ENCODE peak calls at places on chromosome 14, in eight cellular contexts. X, P, K, S, E, I, M and G are unnamed samples.
A peak's percentile ranks its signal among the peaks of the same experiment; 100 is the strongest.

GRCh38 chr14:99531221-99532096 is 50.2 kb downstream of the CCNK start:
- DNase-seq in X (no peak), P (no peak), K (no peak), S (no peak), E (no peak), I (no peak), M (no peak), G (no peak)

GRCh38 chr14:36941783-36942521 is 230.5 kb downstream of the SLC25A21 start:
- DNase-seq in X (peak; percentile 78), P (peak; percentile 75), K (peak; percentile 2), S (peak; percentile 56), E (peak; percentile 86), I (peak; percentile 45), M (peak; percentile 76), G (peak; percentile 77)

GRCh38 chr14:68674538-68675232 is 118.2 kb downstream of the ZFP36L1 start:
- DNase-seq in X (no peak), P (no peak), K (no peak), S (no peak), E (no peak), I (no peak), M (no peak), G (no peak)

GRCh38 chr14:33908540-33909223 is 42.2 kb downstream of the EGLN3 start:
- DNase-seq in X (no peak), P (peak; percentile 7), K (no peak), S (no peak), E (no peak), I (no peak), M (no peak), G (no peak)

GRCh38 chr14:66306101-66306500 is 180.1 kb upstream of the CCDC196 start:
- DNase-seq in X (no peak), P (no peak), K (no peak), S (no peak), E (no peak), I (no peak), M (no peak), G (no peak)

GRCh38 chr14:100867631-100868315 is 35.7 kb downstream of the RTL1 start:
- DNase-seq in X (peak; percentile 67), P (no peak), K (no peak), S (no peak), E (no peak), I (peak; percentile 24), M (no peak), G (no peak)

GRCh38 chr14:68449565-68450295 is 343.1 kb downstream of the ZFP36L1 start:
- DNase-seq in X (no peak), P (no peak), K (no peak), S (no peak), E (no peak), I (no peak), M (no peak), G (no peak)

GRCh38 chr14:33914676-33915516 is 36.0 kb downstream of the EGLN3 start:
- DNase-seq in X (no peak), P (peak; percentile 76), K (no peak), S (no peak), E (no peak), I (no peak), M (peak; percentile 64), G (peak; percentile 33)

GRCh38 chr14:75806247-75806876 is 145.3 kb downstream of the TTLL5 start:
- DNase-seq in X (no peak), P (no peak), K (no peak), S (no peak), E (no peak), I (no peak), M (no peak), G (no peak)

GRCh38 chr14:38127784-38128183 is 79.9 kb upstream of the SSTR1 start:
- DNase-seq in X (no peak), P (no peak), K (no peak), S (no peak), E (no peak), I (no peak), M (no peak), G (no peak)

GRCh38 chr14:61406670-61407069 is 85.3 kb downstream of the PRKCH start:
- DNase-seq in X (no peak), P (no peak), K (no peak), S (no peak), E (no peak), I (no peak), M (no peak), G (no peak)

GRCh38 chr14:100486025-100486828 is 101.0 kb downstream of the BEGAIN start:
- DNase-seq in X (no peak), P (peak; percentile 35), K (peak; percentile 74), S (no peak), E (peak; percentile 66), I (peak; percentile 85), M (peak; percentile 72), G (peak; percentile 45)

GRCh38 chr14:86858043-86858442 is 1134.9 kb downstream of the GALC start:
- DNase-seq in X (no peak), P (no peak), K (no peak), S (no peak), E (no peak), I (no peak), M (no peak), G (no peak)

GRCh38 chr14:72146241-72146640 is 214.0 kb downstream of the RGS6 start:
- DNase-seq in X (no peak), P (no peak), K (no peak), S (no peak), E (no peak), I (no peak), M (no peak), G (no peak)

GRCh38 chr14:78721756-78722455 is 551.7 kb downstream of the NRXN3 start:
- DNase-seq in X (no peak), P (no peak), K (no peak), S (no peak), E (no peak), I (no peak), M (no peak), G (no peak)

GRCh38 chr14:19729359-19729758 is 14.0 kb upstream of the OR4Q3 start:
- DNase-seq in X (no peak), P (no peak), K (no peak), S (no peak), E (no peak), I (no peak), M (no peak), G (no peak)

GRCh38 chr14:23521785-23522640 is 29.6 kb downstream of the ZFHX2 start:
- DNase-seq in X (no peak), P (no peak), K (no peak), S (no peak), E (no peak), I (no peak), M (no peak), G (no peak)

GRCh38 chr14:34466691-34467090 is 4.7 kb upstream of the SPTSSA start:
- DNase-seq in X (no peak), P (no peak), K (no peak), S (no peak), E (no peak), I (no peak), M (no peak), G (no peak)

GRCh38 chr14:34693228-34693939 is 21.0 kb downstream of the CFL2 start:
- DNase-seq in X (no peak), P (peak; percentile 83), K (no peak), S (peak; percentile 57), E (no peak), I (peak; percentile 37), M (peak; percentile 68), G (peak; percentile 51)

GRCh38 chr14:67331368-67332125 is 28.1 kb downstream of the ATP6V1D start:
- DNase-seq in X (no peak), P (no peak), K (no peak), S (no peak), E (no peak), I (no peak), M (no peak), G (no peak)

DNA sequence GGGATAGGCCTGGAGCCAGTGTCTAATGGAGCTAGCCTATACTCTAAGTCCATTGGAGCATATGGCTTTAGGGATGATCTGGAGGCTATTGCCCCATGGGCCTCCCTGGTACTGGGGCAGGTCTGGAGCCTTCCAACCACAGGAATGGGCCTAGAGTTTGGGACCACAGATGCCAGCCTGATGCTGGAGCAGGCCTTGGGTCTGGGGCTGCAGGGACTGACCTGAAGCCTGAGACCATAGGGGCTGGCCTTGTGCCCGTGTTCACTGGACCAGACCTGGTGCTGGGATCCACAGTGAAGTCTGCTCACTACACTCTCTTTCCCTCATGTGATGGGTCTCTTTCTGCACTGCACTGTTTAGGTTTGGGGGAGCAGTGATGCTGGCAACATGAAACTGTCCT is 95.0 kb downstream of the KLHL28 start:
- DNase-seq in X (no peak), P (no peak), K (no peak), S (no peak), E (no peak), I (no peak), M (no peak), G (no peak)
- TF ChIP-seq CTCF in X (no peak), P (no peak), K (no peak), S (no peak), E (no peak), I (no peak), M (no peak), G (no peak)

GRCh38 chr14:95499354-95499750 is 17.1 kb downstream of the SYNE3 start:
- DNase-seq in X (no peak), P (no peak), K (no peak), S (no peak), E (no peak), I (no peak), M (no peak), G (no peak)
- TF ChIP-seq EP300 in X (no peak), P (no peak), K (no peak), S (no peak), E (no peak), I (no peak), M (no peak), G (no peak)

DNA sequence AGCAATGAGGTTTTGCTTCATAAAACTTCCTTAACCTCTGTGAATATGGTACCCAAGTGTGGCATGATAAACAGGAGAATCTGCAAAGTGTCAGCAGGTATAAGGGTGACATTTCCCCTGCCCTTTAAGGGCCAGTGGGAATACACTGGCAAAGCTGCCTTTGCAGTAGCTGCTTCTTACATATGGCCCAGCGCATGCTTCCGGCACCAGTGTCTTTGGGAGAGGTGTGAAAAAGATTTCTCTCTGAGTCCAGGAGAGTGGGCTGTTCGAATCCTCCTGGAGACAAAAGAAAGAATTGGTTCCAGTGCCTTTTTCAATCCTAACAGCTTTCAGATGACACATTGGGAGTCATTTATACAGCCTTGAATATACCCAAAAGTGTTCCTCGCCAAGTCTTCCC is 437.7 kb downstream of the PRKD1 start:
- DNase-seq in X (no peak), P (no peak), K (no peak), S (no peak), E (no peak), I (no peak), M (no peak), G (no peak)
- H3K9me3 ChIP-seq in X (no peaks in the 10 kb centered on the region), P (no peaks in the 10 kb centered on the region), K (no peaks in the 10 kb centered on the region), S (no peaks in the 10 kb centered on the region), E (no peaks in the 10 kb centered on the region), I (no peaks in the 10 kb centered on the region), M (no peaks in the 10 kb centered on the region), G (no peaks in the 10 kb centered on the region)

GRCh38 chr14:92325835-92326234 is 2.9 kb downstream of the SLC24A4 start:
- DNase-seq in X (no peak), P (peak; percentile 18), K (no peak), S (no peak), E (no peak), I (no peak), M (peak; percentile 4), G (no peak)
- TF ChIP-seq CTCF in X (no peak), P (peak; percentile 11), K (no peak), S (no peak), E (no peak), I (no peak), M (peak; percentile 15), G (no peak)